ENCODE peak calls at places on chromosomes 16 and 17, in seven cellular contexts. One of them, this sample, is unnamed.

GRCh38 chr17:51435641-51436091 is 175.3 kb downstream of the UTP18 start:
- DNase-seq in uterus: no peak
- DNase-seq in small intestine: peak
- DNase-seq in right atrium auricular region: no peak
- DNase-seq in heart left ventricle: no peak
- DNase-seq in IMR-90: peak
- DNase-seq in PC-3: peak
- DNase-seq in this sample: no peak

GRCh38 chr16:58110590-58111330 is 18.4 kb downstream of the CFAP20 start:
- DNase-seq in small intestine: no peak
- DNase-seq in PC-3: no peak
- DNase-seq in heart left ventricle: no peak
- DNase-seq in uterus: no peak
- DNase-seq in right atrium auricular region: no peak
- DNase-seq in IMR-90: peak
- DNase-seq in this sample: no peak

GRCh38 chr17:33178641-33179040 is 114.5 kb downstream of the ASIC2 start:
- DNase-seq in IMR-90: no peak
- DNase-seq in heart left ventricle: no peak
- DNase-seq in right atrium auricular region: no peak
- DNase-seq in PC-3: no peak
- DNase-seq in small intestine: no peak
- DNase-seq in uterus: no peak
- DNase-seq in this sample: no peak

GRCh38 chr16:69084301-69084700 is 21.2 kb upstream of the HAS3 start:
- DNase-seq in right atrium auricular region: no peak
- DNase-seq in uterus: no peak
- DNase-seq in small intestine: no peak
- DNase-seq in heart left ventricle: no peak
- DNase-seq in PC-3: no peak
- DNase-seq in IMR-90: peak
- DNase-seq in this sample: no peak

GRCh38 chr16:87463722-87464690 is 28.8 kb downstream of the ZCCHC14 start:
- DNase-seq in IMR-90: peak
- DNase-seq in right atrium auricular region: peak
- DNase-seq in uterus: no peak
- DNase-seq in heart left ventricle: peak
- DNase-seq in small intestine: no peak
- DNase-seq in PC-3: peak
- DNase-seq in this sample: no peak

GRCh38 chr16:77437859-77438258 is 3.0 kb upstream of the ADAMTS18 start:
- DNase-seq in small intestine: no peak
- DNase-seq in PC-3: no peak
- DNase-seq in IMR-90: no peak
- DNase-seq in right atrium auricular region: no peak
- DNase-seq in heart left ventricle: no peak
- DNase-seq in uterus: no peak
- DNase-seq in this sample: no peak

GRCh38 chr16:85003076-85003475 is 8.3 kb downstream of the ZDHHC7 start:
- DNase-seq in PC-3: no peak
- DNase-seq in small intestine: no peak
- DNase-seq in uterus: no peak
- DNase-seq in IMR-90: no peak
- DNase-seq in right atrium auricular region: no peak
- DNase-seq in heart left ventricle: no peak
- DNase-seq in this sample: no peak

GRCh38 chr17:3917391-3917931 is 1.2 kb upstream of the P2RX1 start:
- DNase-seq in PC-3: no peak
- DNase-seq in small intestine: peak
- DNase-seq in right atrium auricular region: peak
- DNase-seq in heart left ventricle: peak
- DNase-seq in IMR-90: peak
- DNase-seq in uterus: no peak
- DNase-seq in this sample: no peak

GRCh38 chr16:35425270-35425669 is 1965.9 kb downstream of the TP53TG3F start:
- DNase-seq in right atrium auricular region: no peak
- DNase-seq in IMR-90: no peak
- DNase-seq in small intestine: no peak
- DNase-seq in PC-3: no peak
- DNase-seq in heart left ventricle: no peak
- DNase-seq in uterus: no peak
- DNase-seq in this sample: no peak

GRCh38 chr17:49987290-49987585 is 7.8 kb downstream of the DLX3 start:
- DNase-seq in PC-3: no peak
- DNase-seq in heart left ventricle: no peak
- DNase-seq in uterus: no peak
- DNase-seq in small intestine: no peak
- DNase-seq in right atrium auricular region: no peak
- DNase-seq in IMR-90: no peak
- DNase-seq in this sample: no peak

GRCh38 chr16:53220585-53220984 is 165.8 kb downstream of the CHD9 start:
- DNase-seq in right atrium auricular region: no peak
- DNase-seq in small intestine: peak
- DNase-seq in heart left ventricle: no peak
- DNase-seq in IMR-90: peak
- DNase-seq in PC-3: no peak
- DNase-seq in uterus: no peak
- DNase-seq in this sample: no peak

GRCh38 chr17:72575542-72576233 is 454.9 kb downstream of the SOX9 start:
- DNase-seq in uterus: no peak
- DNase-seq in heart left ventricle: no peak
- DNase-seq in PC-3: no peak
- DNase-seq in right atrium auricular region: no peak
- DNase-seq in IMR-90: no peak
- DNase-seq in small intestine: no peak
- DNase-seq in this sample: no peak

GRCh38 chr16:24539295-24539849 is at the start of gene RBBP6:
- DNase-seq in uterus: peak
- DNase-seq in PC-3: peak
- DNase-seq in heart left ventricle: peak
- DNase-seq in small intestine: peak
- DNase-seq in IMR-90: peak
- DNase-seq in right atrium auricular region: peak
- DNase-seq in this sample: peak

GRCh38 chr17:47315451-47316266 is 8.1 kb upstream of the EFCAB13 start:
- DNase-seq in IMR-90: peak
- DNase-seq in right atrium auricular region: no peak
- DNase-seq in small intestine: peak
- DNase-seq in uterus: no peak
- DNase-seq in heart left ventricle: peak
- DNase-seq in PC-3: peak
- DNase-seq in this sample: no peak

GRCh38 chr17:10116267-10116666 is 82.1 kb downstream of the GAS7 start:
- DNase-seq in PC-3: no peak
- DNase-seq in small intestine: no peak
- DNase-seq in uterus: no peak
- DNase-seq in right atrium auricular region: no peak
- DNase-seq in IMR-90: no peak
- DNase-seq in heart left ventricle: no peak
- DNase-seq in this sample: no peak

GRCh38 chr17:44827863-44828262 is 2.2 kb downstream of the GJC1 start:
- DNase-seq in uterus: no peak
- DNase-seq in heart left ventricle: no peak
- DNase-seq in PC-3: no peak
- DNase-seq in small intestine: no peak
- DNase-seq in IMR-90: no peak
- DNase-seq in right atrium auricular region: no peak
- DNase-seq in this sample: no peak

GRCh38 chr17:34306466-34306865 is 12.8 kb upstream of the CCL8 start:
- DNase-seq in small intestine: peak
- DNase-seq in heart left ventricle: no peak
- DNase-seq in right atrium auricular region: peak
- DNase-seq in PC-3: peak
- DNase-seq in IMR-90: peak
- DNase-seq in uterus: no peak
- DNase-seq in this sample: no peak

GRCh38 chr16:67733734-67734470 is 14.8 kb upstream of the GFOD2 start:
- DNase-seq in IMR-90: no peak
- DNase-seq in small intestine: no peak
- DNase-seq in uterus: no peak
- DNase-seq in heart left ventricle: no peak
- DNase-seq in PC-3: no peak
- DNase-seq in right atrium auricular region: no peak
- DNase-seq in this sample: no peak

GRCh38 chr17:13749566-13750235 is 148.0 kb upstream of the HS3ST3A1 start:
- DNase-seq in IMR-90: no peak
- DNase-seq in heart left ventricle: no peak
- DNase-seq in right atrium auricular region: no peak
- DNase-seq in uterus: no peak
- DNase-seq in small intestine: no peak
- DNase-seq in PC-3: no peak
- DNase-seq in this sample: no peak

GRCh38 chr17:13751485-13751793 is 149.7 kb upstream of the HS3ST3A1 start:
- DNase-seq in right atrium auricular region: no peak
- DNase-seq in small intestine: no peak
- DNase-seq in heart left ventricle: no peak
- DNase-seq in PC-3: no peak
- DNase-seq in IMR-90: no peak
- DNase-seq in uterus: no peak
- DNase-seq in this sample: no peak

GRCh38 chr17:13746379-13746778 is 144.7 kb upstream of the HS3ST3A1 start:
- DNase-seq in small intestine: no peak
- DNase-seq in uterus: no peak
- DNase-seq in IMR-90: no peak
- DNase-seq in PC-3: no peak
- DNase-seq in right atrium auricular region: no peak
- DNase-seq in heart left ventricle: peak
- DNase-seq in this sample: no peak

GRCh38 chr17:13753151-13753550 is 151.4 kb upstream of the HS3ST3A1 start:
- DNase-seq in PC-3: no peak
- DNase-seq in IMR-90: no peak
- DNase-seq in uterus: no peak
- DNase-seq in heart left ventricle: no peak
- DNase-seq in right atrium auricular region: no peak
- DNase-seq in small intestine: no peak
- DNase-seq in this sample: no peak

DNA sequence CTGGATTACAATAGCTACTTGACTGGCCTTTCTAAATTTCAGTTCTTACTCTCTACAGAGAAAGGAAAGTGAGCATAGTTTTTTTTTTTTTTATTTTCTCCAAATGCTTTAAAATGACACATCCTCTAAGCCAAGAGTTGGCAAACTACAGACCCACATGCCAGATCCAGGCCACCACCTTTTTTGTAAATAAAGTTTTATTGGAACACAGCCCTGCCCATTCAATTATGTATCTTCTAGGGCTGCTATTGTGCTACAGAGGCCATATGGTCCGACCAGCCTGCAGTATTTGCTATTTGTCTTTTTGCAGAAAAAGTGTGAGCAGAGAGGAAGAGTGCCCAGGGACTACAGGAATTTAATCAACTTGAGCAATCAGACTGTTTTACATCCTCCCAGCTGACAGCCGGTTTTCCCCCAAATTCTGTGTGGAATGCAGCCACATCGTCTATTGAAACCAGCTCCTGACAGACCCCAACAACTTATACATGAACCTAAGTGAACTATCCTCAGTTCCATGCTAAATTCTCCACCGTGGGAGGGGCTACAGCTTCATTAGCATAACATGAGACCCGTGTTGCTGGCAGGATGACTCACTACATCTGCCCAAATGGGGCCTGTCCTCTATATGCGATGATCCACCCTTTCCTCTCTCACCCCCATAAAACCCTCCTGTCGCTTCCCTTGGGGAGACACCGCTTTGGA is 149.2 kb upstream of the HS3ST3A1 start:
- DNase-seq in uterus: no peak
- DNase-seq in IMR-90: peak
- DNase-seq in PC-3: peak
- DNase-seq in heart left ventricle: no peak
- DNase-seq in right atrium auricular region: no peak
- DNase-seq in small intestine: no peak
- DNase-seq in this sample: no peak
- H3K27ac ChIP-seq in uterus: no peak
- H3K27ac ChIP-seq in IMR-90: no peak
- H3K27ac ChIP-seq in PC-3: peak
- H3K27ac ChIP-seq in heart left ventricle: no peak
- H3K27ac ChIP-seq in right atrium auricular region: no peak
- H3K27ac ChIP-seq in small intestine: no peak
- H3K27ac ChIP-seq in this sample: no peak

DNA sequence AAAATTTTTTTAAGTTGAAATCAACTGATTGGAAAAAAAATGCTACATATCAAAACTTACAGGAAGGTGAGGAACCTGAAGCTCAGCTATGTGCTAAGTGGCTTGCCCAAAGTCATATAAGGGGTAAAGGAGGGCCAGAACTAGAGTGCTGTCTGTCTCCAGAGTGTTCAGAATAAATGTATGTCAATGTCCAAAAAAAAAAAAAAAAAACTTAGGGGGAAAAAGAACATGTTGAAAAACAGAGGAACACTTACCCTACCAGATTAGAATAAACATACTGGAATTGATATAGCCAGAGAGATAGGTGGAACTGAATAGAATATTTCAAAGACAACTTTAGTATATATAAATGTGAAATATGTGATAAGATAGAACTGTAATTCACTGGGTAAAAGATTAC is 11.5 kb downstream of the DCAF7 start:
- DNase-seq in small intestine: no peak
- DNase-seq in uterus: no peak
- DNase-seq in right atrium auricular region: no peak
- DNase-seq in PC-3: no peak
- DNase-seq in heart left ventricle: no peak
- DNase-seq in IMR-90: no peak
- DNase-seq in this sample: no peak
- H3K27ac ChIP-seq in small intestine: no peak
- H3K27ac ChIP-seq in uterus: no peak
- H3K27ac ChIP-seq in right atrium auricular region: no peak
- H3K27ac ChIP-seq in PC-3: no peak
- H3K27ac ChIP-seq in heart left ventricle: no peak
- H3K27ac ChIP-seq in IMR-90: no peak
- H3K27ac ChIP-seq in this sample: no peak

GRCh38 chr17:59641799-59642484 is 22.2 kb downstream of the CLTC start:
- DNase-seq in PC-3: peak
- DNase-seq in heart left ventricle: no peak
- DNase-seq in uterus: no peak
- DNase-seq in small intestine: peak
- DNase-seq in right atrium auricular region: no peak
- DNase-seq in IMR-90: no peak
- DNase-seq in this sample: no peak
- H3K27ac ChIP-seq in PC-3: peak
- H3K27ac ChIP-seq in heart left ventricle: no peak
- H3K27ac ChIP-seq in uterus: no peak
- H3K27ac ChIP-seq in small intestine: no peak
- H3K27ac ChIP-seq in right atrium auricular region: no peak
- H3K27ac ChIP-seq in IMR-90: no peak
- H3K27ac ChIP-seq in this sample: no peak

DNA sequence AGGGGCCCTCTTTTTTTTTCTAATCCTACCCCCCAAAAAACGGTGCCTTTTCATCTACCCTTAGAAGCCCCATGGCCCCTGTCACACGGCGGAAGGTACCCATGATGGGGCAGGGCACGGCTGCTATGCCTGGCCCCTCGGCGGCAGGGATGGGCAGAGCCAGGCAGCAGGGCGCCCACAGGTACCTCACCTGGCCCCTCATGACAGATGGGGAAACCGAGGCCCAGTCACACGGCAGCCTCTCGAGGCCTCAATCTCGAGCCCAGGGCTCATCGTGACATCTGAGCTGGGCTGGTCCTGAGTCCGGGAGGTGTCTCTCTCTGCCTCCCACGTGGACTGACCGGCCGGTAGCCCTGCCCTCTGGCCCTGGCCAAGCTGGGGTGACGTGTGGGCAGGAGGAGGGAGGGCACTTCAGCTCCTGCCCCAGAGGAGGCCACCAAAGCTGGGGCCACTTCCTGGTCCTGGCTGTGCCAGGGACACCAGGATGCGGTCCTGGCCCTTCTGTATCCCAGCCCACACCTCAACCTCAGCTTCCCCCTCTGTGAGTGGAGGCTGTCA is 11.6 kb downstream of the TRAF7 start:
- DNase-seq in uterus: no peak
- DNase-seq in PC-3: no peak
- DNase-seq in heart left ventricle: no peak
- DNase-seq in small intestine: peak
- DNase-seq in IMR-90: no peak
- DNase-seq in right atrium auricular region: no peak
- DNase-seq in this sample: no peak
- H3K27ac ChIP-seq in uterus: no peak
- H3K27ac ChIP-seq in PC-3: no peak
- H3K27ac ChIP-seq in heart left ventricle: no peak
- H3K27ac ChIP-seq in small intestine: peak
- H3K27ac ChIP-seq in IMR-90: no peak
- H3K27ac ChIP-seq in right atrium auricular region: no peak
- H3K27ac ChIP-seq in this sample: no peak